ENCODE peak calls at places on chromosomes 6 and 20, in four cellular contexts. I is CD4-positive, alpha-beta memory T cell; E is heart right ventricle; Z is NCI-H2029 treated with DMSO at 0.1 percent for 48 hours. F is an unnamed sample.

GRCh38 chr6:155132617-155133016 is 131.2 kb upstream of the CLDN20 start:
- DNase-seq in Z (no peak), I (no peak), E (no peak), F (no peak)

GRCh38 chr6:31578461-31579118 is 3.2 kb downstream of the TNF start:
- DNase-seq in I (no peak), E (no peak), Z (no peak), F (no peak)

GRCh38 chr6:298233-299049 is 6.2 kb downstream of the DUSP22 start:
- DNase-seq in Z (no peak), I (no peak), E (no peak), F (no peak)

GRCh38 chr6:106799008-106799952 is 169.9 kb downstream of the QRSL1 start:
- DNase-seq in Z (no peak), I (no peak), E (no peak), F (no peak)

GRCh38 chr6:165708985-165709576 is 46.0 kb upstream of the PDE10A start:
- DNase-seq in Z (no peak), I (no peak), E (no peak), F (no peak)

GRCh38 chr6:6002005-6002808 is 4.5 kb downstream of the NRN1 start:
- DNase-seq in Z (no peak), E (no peak), I (peak), F (no peak)

GRCh38 chr20:64222273-64222672 is 33.3 kb upstream of the PCMTD2 start:
- DNase-seq in E (peak), I (no peak), Z (no peak), F (no peak)

GRCh38 chr6:55636406-55637102 is 57.6 kb upstream of the HMGCLL1 start:
- DNase-seq in Z (no peak), I (no peak), E (no peak), F (no peak)

GRCh38 chr6:58419321-58419720 is 1101.9 kb downstream of the PRIM2 start:
- DNase-seq in I (no peak), E (no peak), Z (no peak), F (no peak)

GRCh38 chr6:13643125-13643524 is 28.0 kb downstream of the NOL7 start:
- DNase-seq in Z (no peak), I (no peak), E (no peak), F (no peak)

GRCh38 chr6:13573669-13574110 is 711 bp upstream of the SIRT5 start:
- DNase-seq in Z (no peak), I (no peak), E (no peak), F (no peak)

GRCh38 chr6:29685718-29686326 is 4.9 kb upstream of the ZFP57 start:
- DNase-seq in I (no peak), E (peak), Z (no peak), F (no peak)

GRCh38 chr20:9021699-9022098 is 47.2 kb upstream of the PLCB4 start:
- DNase-seq in I (no peak), E (no peak), Z (no peak), F (no peak)

GRCh38 chr20:59207742-59208357 is 44.2 kb downstream of the ZNF831 start:
- DNase-seq in Z (no peak), E (peak), I (peak), F (peak)

GRCh38 chr20:20930500-20930899 is 175.7 kb downstream of the LINC00237 start:
- DNase-seq in E (no peak), Z (no peak), I (no peak), F (no peak)

GRCh38 chr20:9294081-9294480 is 220.3 kb upstream of the LAMP5 start:
- DNase-seq in I (no peak), E (no peak), Z (no peak), F (no peak)

GRCh38 chr6:140376209-140376608 is 1001.8 kb upstream of the CITED2 start:
- DNase-seq in E (no peak), I (no peak), Z (no peak), F (no peak)

GRCh38 chr20:59184880-59185447 is 21.3 kb downstream of the ZNF831 start:
- DNase-seq in E (no peak), I (no peak), Z (no peak), F (no peak)

GRCh38 chr6:30885481-30885998 is 1.2 kb downstream of the DDR1 start:
- DNase-seq in Z (peak), E (no peak), I (no peak), F (peak)

F was measured in nucleus accumbens.